ENCODE peak calls at places on chromosomes 13 and 19, in eight cellular contexts. P is cardiac muscle cell, J is SK-N-SH, V is heart left ventricle, I is testis, N is fibroblast of lung, X is Panc1, Z is left ventricle myocardium inferior. R is an unnamed sample.

GRCh38 chr13:111344471-111345191 is 24.2 kb downstream of the TEX29 start:
- DNase-seq in P (peak), J (no peak), V (no peak), I (no peak), N (peak), X (no peak), Z (no peak), R (no peak)

GRCh38 chr19:19642506-19643157 is 825 bp downstream of the GMIP start:
- DNase-seq in P (no peak), J (peak), V (peak), I (no peak), N (no peak), X (no peak), Z (no peak), R (no peak)

GRCh38 chr13:33233547-33233946 is 52.0 kb downstream of the STARD13 start:
- DNase-seq in P (no peak), J (no peak), V (peak), I (no peak), N (no peak), X (no peak), Z (peak), R (no peak)

GRCh38 chr19:54164369-54165068 is 5.0 kb upstream of the LENG1 start:
- DNase-seq in P (peak), J (no peak), V (peak), I (peak), N (peak), X (no peak), Z (no peak), R (no peak)

GRCh38 chr19:5110546-5110945 is 141.6 kb downstream of the KDM4B start:
- DNase-seq in P (no peak), J (no peak), V (no peak), I (no peak), N (no peak), X (no peak), Z (no peak), R (no peak)

GRCh38 chr19:1045247-1045603 is 5.3 kb downstream of the ABCA7 start:
- DNase-seq in P (no peak), J (peak), V (no peak), I (peak), N (no peak), X (no peak), Z (no peak), R (no peak)

GRCh38 chr19:11254662-11255061 is 7.7 kb downstream of the DOCK6 start:
- DNase-seq in P (no peak), J (no peak), V (no peak), I (no peak), N (no peak), X (no peak), Z (no peak), R (no peak)

GRCh38 chr13:39100996-39101751 is 62.9 kb downstream of the NHLRC3 start:
- DNase-seq in P (no peak), J (no peak), V (no peak), I (no peak), N (no peak), X (no peak), Z (no peak), R (no peak)

GRCh38 chr19:54551293-54551692 is 22.3 kb upstream of the LILRA2 start:
- DNase-seq in P (no peak), J (no peak), V (no peak), I (no peak), N (no peak), X (no peak), Z (no peak), R (no peak)

GRCh38 chr19:57171551-57172081 is 4.3 kb upstream of the DUXA start:
- DNase-seq in P (peak), J (peak), V (peak), I (peak), N (peak), X (no peak), Z (peak), R (no peak)

GRCh38 chr13:46804391-46804815 is 7.4 kb upstream of the ESD start:
- DNase-seq in P (no peak), J (no peak), V (no peak), I (no peak), N (peak), X (peak), Z (no peak), R (no peak)

GRCh38 chr19:1250374-1251232 is 2.2 kb downstream of the MIDN start:
- DNase-seq in P (peak), J (peak), V (peak), I (peak), N (peak), X (no peak), Z (peak), R (no peak)

GRCh38 chr13:38905861-38906260 is 84.8 kb downstream of the STOML3 start:
- DNase-seq in P (no peak), J (no peak), V (no peak), I (no peak), N (no peak), X (no peak), Z (no peak), R (no peak)

GRCh38 chr19:17423429-17424208 is 3.8 kb downstream of the MVB12A start:
- DNase-seq in P (no peak), J (no peak), V (no peak), I (no peak), N (no peak), X (no peak), Z (no peak), R (no peak)

GRCh38 chr19:15197275-15198005 is 3.4 kb downstream of the NOTCH3 start:
- DNase-seq in P (no peak), J (peak), V (no peak), I (no peak), N (peak), X (no peak), Z (no peak), R (no peak)

GRCh38 chr19:478236-478888 is 17.5 kb upstream of the SHC2 start:
- DNase-seq in P (no peak), J (no peak), V (no peak), I (no peak), N (no peak), X (no peak), Z (no peak), R (no peak)

GRCh38 chr13:60756306-60756705 is 359.3 kb downstream of the TDRD3 start:
- DNase-seq in P (no peak), J (no peak), V (no peak), I (peak), N (no peak), X (no peak), Z (no peak), R (no peak)

GRCh38 chr19:7778081-7778480 is 15.0 kb downstream of the CLEC4M start:
- DNase-seq in P (no peak), J (no peak), V (no peak), I (no peak), N (no peak), X (no peak), Z (no peak), R (no peak)

GRCh38 chr13:42384265-42384664 is 112.3 kb downstream of the AKAP11 start:
- DNase-seq in P (no peak), J (no peak), V (no peak), I (no peak), N (no peak), X (no peak), Z (no peak), R (no peak)

GRCh38 chr13:60887711-60888110 is 490.7 kb downstream of the TDRD3 start:
- DNase-seq in P (no peak), J (no peak), V (no peak), I (no peak), N (no peak), X (no peak), Z (no peak), R (no peak)

GRCh38 chr19:30085394-30085793 is 143.4 kb downstream of the URI1 start:
- DNase-seq in P (peak), J (peak), V (peak), I (peak), N (no peak), X (no peak), Z (no peak), R (no peak)

GRCh38 chr13:47696677-47697076 is 304.4 kb downstream of the SUCLA2 start:
- DNase-seq in P (no peak), J (no peak), V (no peak), I (no peak), N (no peak), X (no peak), Z (no peak), R (no peak)

GRCh38 chr19:40512473-40513344 is 45.9 kb downstream of the SPTBN4 start:
- DNase-seq in P (peak), J (peak), V (no peak), I (peak), N (no peak), X (no peak), Z (no peak), R (no peak)

GRCh38 chr19:1223018-1223855 is 14.6 kb downstream of the CBARP start:
- DNase-seq in P (no peak), J (peak), V (no peak), I (peak), N (no peak), X (no peak), Z (no peak), R (no peak)

GRCh38 chr19:52307275-52307674 is 10.3 kb downstream of the ZNF480 start:
- DNase-seq in P (no peak), J (no peak), V (no peak), I (no peak), N (peak), X (no peak), Z (no peak), R (no peak)

GRCh38 chr13:76672422-76672821 is 213.8 kb downstream of the KCTD12 start:
- DNase-seq in P (no peak), J (no peak), V (no peak), I (no peak), N (peak), X (no peak), Z (no peak), R (no peak)

GRCh38 chr13:48448963-48449614 is 36.2 kb upstream of the LPAR6 start:
- DNase-seq in P (no peak), J (no peak), V (no peak), I (no peak), N (peak), X (no peak), Z (no peak), R (no peak)

GRCh38 chr13:40789275-40790231 is at the start of gene SLC25A15:
- DNase-seq in P (peak), J (peak), V (peak), I (peak), N (peak), X (no peak), Z (peak), R (peak)

GRCh38 chr19:6732803-6733337 is 4.5 kb downstream of the GPR108 start:
- DNase-seq in P (no peak), J (peak), V (no peak), I (no peak), N (no peak), X (no peak), Z (no peak), R (no peak)

GRCh38 chr19:845707-846481 is 5.1 kb downstream of the PRTN3 start:
- DNase-seq in P (no peak), J (no peak), V (no peak), I (no peak), N (no peak), X (no peak), Z (no peak), R (no peak)

GRCh38 chr13:20392530-20392929 is 133.1 kb downstream of the CRYL1 start:
- DNase-seq in P (no peak), J (no peak), V (no peak), I (no peak), N (no peak), X (no peak), Z (no peak), R (no peak)

GRCh38 chr13:40565282-40566148 is 100.9 kb downstream of the FOXO1 start:
- DNase-seq in P (no peak), J (no peak), V (no peak), I (no peak), N (no peak), X (no peak), Z (no peak), R (no peak)

GRCh38 chr19:3613765-3614661 is 7.3 kb upstream of the TBXA2R start:
- DNase-seq in P (no peak), J (no peak), V (no peak), I (no peak), N (peak), X (no peak), Z (no peak), R (no peak)

GRCh38 chr19:52398091-52398461 is 427 bp downstream of the ZNF528 start:
- DNase-seq in P (peak), J (peak), V (no peak), I (no peak), N (no peak), X (no peak), Z (no peak), R (no peak)

GRCh38 chr13:31742102-31742695 is 2.9 kb downstream of the RXFP2 start:
- DNase-seq in P (peak), J (peak), V (peak), I (peak), N (peak), X (peak), Z (peak), R (peak)

GRCh38 chr13:38045278-38046048 is 175.9 kb upstream of the TRPC4 start:
- DNase-seq in P (peak), J (peak), V (no peak), I (no peak), N (peak), X (no peak), Z (no peak), R (no peak)

GRCh38 chr13:112071902-112072530 is 5.1 kb downstream of the SOX1 start:
- DNase-seq in P (no peak), J (no peak), V (no peak), I (no peak), N (no peak), X (no peak), Z (no peak), R (no peak)

GRCh38 chr19:38224014-38224862 is at the start of gene DPF1:
- DNase-seq in P (peak), J (peak), V (peak), I (peak), N (peak), X (no peak), Z (peak), R (no peak)
- TF ChIP-seq CTCF in P (peak), J (peak), V (no peak), I (no peak), N (peak), X (no peak), Z (no peak), R (no peak)

GRCh38 chr13:78241278-78241919 is 322.8 kb upstream of the EDNRB start:
- DNase-seq in P (peak), J (peak), V (no peak), I (peak), N (peak), X (peak), Z (peak), R (no peak)
- TF ChIP-seq CTCF in P (peak), J (peak), V (peak), I (peak), N (peak), X (peak), Z (peak), R (peak)

DNA sequence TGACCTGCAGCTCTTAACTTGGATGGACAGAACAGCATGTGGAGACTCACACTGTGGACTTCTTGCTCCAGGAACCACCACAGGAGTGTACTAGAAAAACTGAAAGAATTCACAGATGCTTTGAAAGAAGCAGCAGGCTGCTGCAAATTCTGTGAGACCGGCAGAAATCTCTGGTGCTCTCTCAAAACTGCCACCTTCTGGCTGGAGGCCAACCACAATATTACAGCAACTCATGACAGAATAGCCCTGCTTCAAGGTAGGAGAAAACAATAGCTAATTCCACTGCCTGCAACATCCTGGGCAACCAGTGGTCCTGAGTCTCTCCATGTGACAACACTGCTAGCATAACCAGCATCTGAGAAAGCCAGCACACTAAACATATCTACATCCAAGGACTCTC is 26.9 kb downstream of the CDK8 start:
- DNase-seq in P (no peak), J (no peak), V (no peak), I (no peak), N (no peak), X (no peak), Z (no peak), R (no peak)
- TF ChIP-seq CTCF in P (no peak), J (no peak), V (no peak), I (no peak), N (no peak), X (no peak), Z (no peak), R (no peak)

DNA sequence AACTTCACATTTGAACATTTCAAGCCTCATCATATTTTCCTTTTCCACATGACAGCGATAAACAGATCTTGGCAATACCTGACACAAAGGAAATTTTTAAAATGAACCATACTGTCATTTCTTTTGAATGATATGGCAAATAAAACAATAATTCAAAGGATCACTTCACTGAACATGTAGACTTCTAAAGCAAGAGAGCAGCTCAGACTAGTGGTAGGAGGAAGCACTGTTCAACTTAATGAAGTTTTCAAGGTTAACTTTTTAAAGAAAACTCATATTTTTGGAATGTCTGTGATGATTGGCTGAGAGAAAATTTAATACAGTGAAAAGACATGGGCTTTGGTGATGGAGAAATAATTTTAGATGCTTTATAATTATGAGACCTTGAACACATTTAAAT is 198.0 kb downstream of the OXGR1 start:
- DNase-seq in P (no peak), J (no peak), V (no peak), I (no peak), N (no peak), X (no peak), Z (no peak), R (no peak)
- TF ChIP-seq CTCF in P (no peak), J (peak), V (no peak), I (peak), N (peak), X (no peak), Z (no peak), R (no peak)

GRCh38 chr13:97030705-97031452 is 36.6 kb upstream of the OXGR1 start:
- DNase-seq in P (peak), J (peak), V (no peak), I (peak), N (peak), X (no peak), Z (no peak), R (no peak)
- TF ChIP-seq CTCF in P (peak), J (peak), V (no peak), I (no peak), N (peak), X (peak), Z (peak), R (peak)

GRCh38 chr19:49817964-49818690 is at the start of gene MED25:
- DNase-seq in P (peak), J (peak), V (peak), I (peak), N (peak), X (peak), Z (peak), R (peak)
- TF ChIP-seq CTCF in P (no peak), J (no peak), V (peak), I (no peak), N (no peak), X (no peak), Z (peak), R (no peak)

GRCh38 chr13:58906329-58907007 is 1257.3 kb downstream of the DIAPH3 start:
- DNase-seq in P (no peak), J (no peak), V (no peak), I (no peak), N (no peak), X (no peak), Z (no peak), R (no peak)
- TF ChIP-seq CTCF in P (no peak), J (no peak), V (no peak), I (no peak), N (no peak), X (no peak), Z (no peak), R (no peak)